ENCODE peak calls at places on chromosome 4, in seven cellular contexts. K is testis, D is endothelial cell of umbilical vein, W is uterus, A is heart left ventricle, C is transverse colon, N is sigmoid colon. Q is an unnamed sample.

GRCh38 chr4:141134051-141134450 is 782 bp upstream of the RNF150 start:
- DNase-seq in K (no peak), D (no peak), W (no peak), A (no peak), C (no peak), N (no peak), Q (no peak)

GRCh38 chr4:6271206-6271605 is 1.6 kb downstream of the WFS1 start:
- DNase-seq in K (no peak), D (no peak), W (no peak), A (no peak), C (no peak), N (no peak), Q (no peak)

GRCh38 chr4:6333301-6334202 is 63.9 kb downstream of the WFS1 start:
- DNase-seq in K (peak; percentile 38), D (no peak), W (no peak), A (no peak), C (no peak), N (no peak), Q (no peak)

GRCh38 chr4:124980276-124980752 is 267.8 kb upstream of the ANKRD50 start:
- DNase-seq in K (no peak), D (no peak), W (no peak), A (no peak), C (no peak), N (no peak), Q (no peak)

GRCh38 chr4:186621959-186622553 is 66.7 kb upstream of the MTNR1A start:
- DNase-seq in K (no peak), D (no peak), W (no peak), A (no peak), C (no peak), N (no peak), Q (no peak)

GRCh38 chr4:53571936-53572580 is 19.2 kb downstream of the LNX1 start:
- DNase-seq in K (no peak), D (no peak), W (no peak), A (no peak), C (no peak), N (no peak), Q (no peak)

GRCh38 chr4:31983677-31984076 is 1263.5 kb downstream of the PCDH7 start:
- DNase-seq in K (no peak), D (no peak), W (no peak), A (no peak), C (no peak), N (no peak), Q (no peak)

GRCh38 chr4:7055111-7055989 is 12.2 kb downstream of the TADA2B start:
- DNase-seq in K (no peak), D (peak; percentile 27), W (no peak), A (no peak), C (no peak), N (peak; percentile 35), Q (no peak)

GRCh38 chr4:73593631-73594241 is 26.5 kb downstream of the RASSF6 start:
- DNase-seq in K (no peak), D (peak; percentile 55), W (no peak), A (no peak), C (no peak), N (no peak), Q (peak; percentile 6)

GRCh38 chr4:65653740-65654361 is 16.4 kb downstream of the EPHA5 start:
- DNase-seq in K (no peak), D (peak; percentile 24), W (no peak), A (no peak), C (no peak), N (no peak), Q (no peak)

GRCh38 chr4:186149872-186150271 is 41.5 kb upstream of the CYP4V2 start:
- DNase-seq in K (peak; percentile 77), D (peak; percentile 41), W (peak; percentile 78), A (peak; percentile 81), C (peak; percentile 45), N (peak; percentile 84), Q (peak; percentile 15)

GRCh38 chr4:112633477-112634235 is 3.1 kb downstream of the ZGRF1 start:
- DNase-seq in K (no peak), D (peak; percentile 48), W (no peak), A (no peak), C (no peak), N (no peak), Q (no peak)

GRCh38 chr4:19739101-19739651 is 512.5 kb upstream of the SLIT2 start:
- DNase-seq in K (no peak), D (peak; percentile 96), W (no peak), A (no peak), C (no peak), N (no peak), Q (peak; percentile 46)

GRCh38 chr4:25169446-25169845 is 9.2 kb upstream of the SEPSECS start:
- DNase-seq in K (no peak), D (no peak), W (no peak), A (no peak), C (no peak), N (no peak), Q (no peak)

GRCh38 chr4:174449152-174449551 is 73.1 kb downstream of the HPGD start:
- DNase-seq in K (no peak), D (no peak), W (no peak), A (no peak), C (no peak), N (no peak), Q (no peak)

GRCh38 chr4:60241886-60242285 is 958.2 kb upstream of the ADGRL3 start:
- DNase-seq in K (no peak), D (no peak), W (no peak), A (no peak), C (no peak), N (no peak), Q (no peak)

GRCh38 chr4:147994076-147994475 is 262.2 kb downstream of the ARHGAP10 start:
- DNase-seq in K (no peak), D (peak; percentile 66), W (no peak), A (no peak), C (no peak), N (no peak), Q (no peak)

GRCh38 chr4:169054879-169055278 is 44.8 kb upstream of the CBR4 start:
- DNase-seq in K (no peak), D (no peak), W (no peak), A (no peak), C (no peak), N (no peak), Q (no peak)

GRCh38 chr4:135240796-135241195 is 1039.2 kb upstream of the PABPC4L start:
- DNase-seq in K (no peak), D (no peak), W (no peak), A (no peak), C (no peak), N (no peak), Q (no peak)

GRCh38 chr4:88690355-88690754 is 7.3 kb downstream of the NAP1L5 start:
- DNase-seq in K (no peak), D (peak; percentile 50), W (no peak), A (no peak), C (no peak), N (no peak), Q (no peak)

GRCh38 chr4:78634011-78634664 is 82.6 kb downstream of the ANXA3 start:
- DNase-seq in K (peak; percentile 71), D (no peak), W (no peak), A (peak; percentile 35), C (no peak), N (peak; percentile 74), Q (peak; percentile 95)

DNA sequence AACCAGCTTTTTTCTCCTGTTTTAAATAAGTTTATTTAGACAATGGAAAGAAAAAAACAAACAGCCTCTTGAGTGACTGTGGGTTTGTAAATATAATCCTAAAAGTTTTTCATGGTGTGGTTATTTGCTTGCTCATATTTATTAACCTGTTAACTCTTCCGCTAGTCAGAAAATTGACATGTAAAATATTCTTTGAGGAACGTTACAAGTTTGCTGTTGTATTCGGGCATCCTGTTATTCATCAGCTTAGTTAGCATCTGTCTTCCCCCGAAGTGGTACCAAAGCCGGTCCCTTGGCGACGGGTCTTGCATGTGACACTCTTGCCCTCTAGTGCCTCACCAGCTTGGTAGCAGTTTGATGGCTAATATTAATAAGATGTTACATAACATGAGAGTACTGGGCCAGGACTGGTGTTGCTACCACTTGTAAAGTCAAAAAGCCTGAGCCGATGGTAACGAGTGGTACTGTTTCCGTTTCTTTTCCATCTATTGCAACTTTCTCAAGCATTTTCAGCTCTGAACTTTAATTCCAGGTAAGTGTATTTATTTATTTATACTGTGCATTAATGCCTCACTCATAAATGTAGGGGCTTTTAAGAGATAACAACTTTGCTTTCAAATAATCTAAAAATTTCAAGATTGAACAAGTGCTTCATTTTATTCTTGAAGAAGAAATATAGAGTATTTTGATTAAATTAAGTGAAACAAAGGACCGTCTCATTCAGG is at the start of gene NDST3:
- DNase-seq in K (peak; percentile 89), D (peak; percentile 62), W (no peak), A (no peak), C (peak; percentile 39), N (no peak), Q (peak; percentile 82)
- H3K27ac ChIP-seq in K (no peak within 1 kb of the TSS), D (no peak within 1 kb of the TSS), W (no peak within 1 kb of the TSS), A (no peak within 1 kb of the TSS), C (peak within 1 kb of the TSS; percentile 23), N (no peak within 1 kb of the TSS), Q (no peak within 1 kb of the TSS)

DNA sequence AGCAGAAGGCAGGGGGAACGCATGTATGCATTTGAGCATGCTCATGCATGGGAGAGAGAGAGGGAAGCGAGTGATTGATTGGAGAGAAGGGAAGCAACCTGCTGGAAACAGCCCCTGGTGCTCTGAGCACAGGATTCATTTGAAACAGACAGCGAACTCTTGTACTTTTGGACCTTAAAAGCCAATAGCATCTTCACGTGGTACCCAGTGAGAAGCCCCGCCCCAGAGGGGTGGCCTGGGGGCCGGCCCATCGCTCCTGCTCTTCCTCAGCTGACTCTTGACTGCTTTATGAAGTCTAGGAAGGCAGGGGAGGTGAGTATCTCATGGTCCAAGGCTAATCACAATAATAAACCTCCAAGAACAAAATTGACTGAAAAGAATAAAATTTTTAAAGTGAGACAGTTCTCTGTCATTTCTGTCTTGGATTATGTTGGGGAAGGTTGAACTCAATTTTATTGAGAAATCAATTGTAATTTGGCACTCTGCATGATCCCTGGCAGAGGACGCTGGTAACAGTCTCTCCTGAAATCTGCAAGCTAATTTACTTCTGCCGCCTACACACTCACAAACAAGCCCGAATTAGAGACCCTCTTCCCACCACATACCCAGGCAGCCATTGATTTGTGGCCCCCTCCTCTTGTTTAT is 168.2 kb upstream of the PPARGC1A start:
- DNase-seq in K (no peak), D (no peak), W (no peak), A (no peak), C (no peak), N (no peak), Q (no peak)
- TF ChIP-seq POLR2A in K (no peak), D (no peak), W (no peak), A (no peak), C (no peak), N (no peak), Q (no peak)

GRCh38 chr4:183986645-183987528 is 81.8 kb downstream of the STOX2 start:
- DNase-seq in K (no peak), D (no peak), W (no peak), A (no peak), C (no peak), N (no peak), Q (no peak)
- H3K4me3 ChIP-seq in K (no peak overlapping the region), D (no peak overlapping the region), W (peak overlapping the region; percentile 18), A (peak overlapping the region; percentile 41), C (no peak overlapping the region), N (peak overlapping the region; percentile 39), Q (no peak overlapping the region)

GRCh38 chr4:8229341-8229975 is 30.4 kb downstream of the SH3TC1 start:
- DNase-seq in K (no peak), D (no peak), W (no peak), A (no peak), C (no peak), N (no peak), Q (no peak)
- H3K27ac ChIP-seq in K (no peak overlapping the region), D (no peak overlapping the region), W (no peak overlapping the region), A (no peak overlapping the region), C (no peak overlapping the region), N (no peak overlapping the region), Q (no peak overlapping the region)

Q was measured in thyroid gland.